ENCODE peak calls at places on chromosomes 7 and 10, in eight cellular contexts. One of them, this sample, is unnamed. For H3K4me1, the result is how much of the 10 kb centered on the place peaks cover.

GRCh38 chr10:68989317-68989990 is 851 bp downstream of the KIFBP start:
- DNase-seq in left ventricle myocardium inferior: no peak
- DNase-seq in K562: peak
- DNase-seq in neuronal stem cell: no peak
- DNase-seq in aorta: no peak
- DNase-seq in lower lobe of right lung: no peak
- DNase-seq in psoas muscle: no peak
- DNase-seq in fibroblast of lung: peak
- DNase-seq in this sample: no peak

GRCh38 chr7:28408105-28408973 is 4.0 kb upstream of the CREB5 start:
- DNase-seq in K562: no peak
- DNase-seq in neuronal stem cell: peak
- DNase-seq in left ventricle myocardium inferior: peak
- DNase-seq in fibroblast of lung: no peak
- DNase-seq in aorta: peak
- DNase-seq in lower lobe of right lung: peak
- DNase-seq in psoas muscle: peak
- DNase-seq in this sample: no peak

GRCh38 chr7:117682681-117683385 is 190.4 kb downstream of the CTTNBP2 start:
- DNase-seq in lower lobe of right lung: no peak
- DNase-seq in psoas muscle: no peak
- DNase-seq in neuronal stem cell: no peak
- DNase-seq in left ventricle myocardium inferior: no peak
- DNase-seq in aorta: no peak
- DNase-seq in fibroblast of lung: no peak
- DNase-seq in K562: no peak
- DNase-seq in this sample: peak

GRCh38 chr7:134009314-134010109 is 117.6 kb upstream of the LRGUK start:
- DNase-seq in lower lobe of right lung: no peak
- DNase-seq in aorta: no peak
- DNase-seq in psoas muscle: no peak
- DNase-seq in neuronal stem cell: no peak
- DNase-seq in left ventricle myocardium inferior: no peak
- DNase-seq in fibroblast of lung: no peak
- DNase-seq in K562: no peak
- DNase-seq in this sample: no peak

GRCh38 chr10:124926548-124926947 is 15.4 kb upstream of the ZRANB1 start:
- DNase-seq in aorta: no peak
- DNase-seq in K562: no peak
- DNase-seq in lower lobe of right lung: no peak
- DNase-seq in left ventricle myocardium inferior: no peak
- DNase-seq in psoas muscle: no peak
- DNase-seq in neuronal stem cell: no peak
- DNase-seq in fibroblast of lung: no peak
- DNase-seq in this sample: no peak

GRCh38 chr10:125000366-125001312 is 58.7 kb downstream of the ZRANB1 start:
- DNase-seq in lower lobe of right lung: peak
- DNase-seq in fibroblast of lung: peak
- DNase-seq in psoas muscle: no peak
- DNase-seq in aorta: peak
- DNase-seq in K562: no peak
- DNase-seq in neuronal stem cell: peak
- DNase-seq in left ventricle myocardium inferior: peak
- DNase-seq in this sample: no peak

GRCh38 chr7:86995052-86995725 is 64.3 kb downstream of the ELAPOR2 start:
- DNase-seq in neuronal stem cell: no peak
- DNase-seq in left ventricle myocardium inferior: no peak
- DNase-seq in psoas muscle: no peak
- DNase-seq in K562: no peak
- DNase-seq in lower lobe of right lung: no peak
- DNase-seq in fibroblast of lung: no peak
- DNase-seq in aorta: no peak
- DNase-seq in this sample: no peak

GRCh38 chr10:48378675-48379074 is 72.2 kb downstream of the MAPK8 start:
- DNase-seq in psoas muscle: no peak
- DNase-seq in lower lobe of right lung: no peak
- DNase-seq in fibroblast of lung: no peak
- DNase-seq in left ventricle myocardium inferior: no peak
- DNase-seq in aorta: no peak
- DNase-seq in K562: no peak
- DNase-seq in neuronal stem cell: no peak
- DNase-seq in this sample: no peak

GRCh38 chr10:132027423-132027983 is 38.2 kb upstream of the JAKMIP3 start:
- DNase-seq in K562: no peak
- DNase-seq in aorta: no peak
- DNase-seq in psoas muscle: no peak
- DNase-seq in lower lobe of right lung: no peak
- DNase-seq in neuronal stem cell: no peak
- DNase-seq in left ventricle myocardium inferior: no peak
- DNase-seq in fibroblast of lung: peak
- DNase-seq in this sample: no peak

DNA sequence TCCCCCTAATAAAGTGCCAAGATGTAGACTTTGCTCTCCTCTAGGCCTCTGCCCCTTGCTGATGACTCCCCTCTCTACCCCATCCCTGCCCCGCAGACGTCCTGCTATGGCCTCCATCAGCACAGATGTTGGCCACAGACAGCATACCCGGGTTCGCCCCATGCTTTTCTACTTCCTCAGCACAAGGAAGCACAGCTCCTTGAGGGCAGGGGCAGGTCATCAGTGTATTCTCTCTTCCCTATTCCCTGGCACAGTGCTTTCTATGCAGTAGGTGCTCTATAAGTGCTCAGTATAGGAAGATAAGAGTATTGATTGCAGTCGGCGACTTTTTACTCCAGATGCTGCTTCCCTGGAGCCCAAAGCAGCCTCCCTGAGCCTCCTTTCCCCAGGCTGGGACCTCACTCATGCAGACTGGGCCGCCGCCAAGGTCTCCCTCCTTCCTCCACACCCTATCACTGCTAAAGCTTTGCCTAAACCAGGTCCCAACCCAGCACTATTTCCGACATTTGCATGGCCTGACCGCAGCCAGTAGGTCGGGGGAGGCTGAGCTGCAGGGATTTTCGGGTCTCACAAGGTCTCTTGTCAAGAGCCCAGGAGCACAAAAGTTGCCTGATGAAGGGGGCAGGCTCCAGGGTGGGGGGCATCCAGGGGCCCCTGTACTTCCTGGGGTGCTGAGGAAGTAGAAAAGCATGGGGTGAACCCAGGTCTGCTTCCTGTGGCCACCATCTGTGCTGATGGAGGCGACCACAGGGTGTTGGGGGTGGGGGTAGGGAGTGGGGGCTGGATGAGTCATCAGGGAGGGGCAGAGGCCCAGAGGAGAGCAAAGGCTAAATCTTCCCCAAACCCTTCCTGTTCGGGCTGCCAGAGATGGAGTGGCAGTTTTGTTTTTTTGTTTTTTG is 8.0 kb downstream of the CALHM3 start:
- DNase-seq in K562: peak
- DNase-seq in left ventricle myocardium inferior: no peak
- DNase-seq in fibroblast of lung: no peak
- DNase-seq in aorta: peak
- DNase-seq in psoas muscle: peak
- DNase-seq in neuronal stem cell: no peak
- DNase-seq in lower lobe of right lung: peak
- DNase-seq in this sample: no peak
- H3K4me1 ChIP-seq in K562: under half
- H3K4me1 ChIP-seq in left ventricle myocardium inferior: under half
- H3K4me1 ChIP-seq in fibroblast of lung: under half
- H3K4me1 ChIP-seq in aorta: under half
- H3K4me1 ChIP-seq in psoas muscle: under half
- H3K4me1 ChIP-seq in neuronal stem cell: under half
- H3K4me1 ChIP-seq in lower lobe of right lung: under half
- H3K4me1 ChIP-seq in this sample: under half

GRCh38 chr10:44400553-44400952 is 15.7 kb upstream of the CXCL12 start:
- DNase-seq in aorta: no peak
- DNase-seq in neuronal stem cell: no peak
- DNase-seq in psoas muscle: no peak
- DNase-seq in fibroblast of lung: no peak
- DNase-seq in K562: no peak
- DNase-seq in left ventricle myocardium inferior: no peak
- DNase-seq in lower lobe of right lung: no peak
- DNase-seq in this sample: no peak
- H3K4me1 ChIP-seq in aorta: under half
- H3K4me1 ChIP-seq in neuronal stem cell: under half
- H3K4me1 ChIP-seq in psoas muscle: under half
- H3K4me1 ChIP-seq in fibroblast of lung: under half
- H3K4me1 ChIP-seq in K562: under half
- H3K4me1 ChIP-seq in left ventricle myocardium inferior: under half
- H3K4me1 ChIP-seq in lower lobe of right lung: under half
- H3K4me1 ChIP-seq in this sample: under half

GRCh38 chr7:44990520-44991023 is 9.4 kb upstream of the CCM2 start:
- DNase-seq in fibroblast of lung: peak
- DNase-seq in left ventricle myocardium inferior: no peak
- DNase-seq in lower lobe of right lung: no peak
- DNase-seq in aorta: no peak
- DNase-seq in neuronal stem cell: no peak
- DNase-seq in psoas muscle: no peak
- DNase-seq in K562: no peak
- DNase-seq in this sample: peak
- H3K4me1 ChIP-seq in fibroblast of lung: under half
- H3K4me1 ChIP-seq in left ventricle myocardium inferior: under half
- H3K4me1 ChIP-seq in lower lobe of right lung: under half
- H3K4me1 ChIP-seq in aorta: under half
- H3K4me1 ChIP-seq in neuronal stem cell: under half
- H3K4me1 ChIP-seq in psoas muscle: under half
- H3K4me1 ChIP-seq in K562: under half
- H3K4me1 ChIP-seq in this sample: under half

GRCh38 chr7:121003986-121004685 is 15.6 kb downstream of the CPED1 start:
- DNase-seq in fibroblast of lung: no peak
- DNase-seq in left ventricle myocardium inferior: peak
- DNase-seq in lower lobe of right lung: no peak
- DNase-seq in neuronal stem cell: no peak
- DNase-seq in psoas muscle: peak
- DNase-seq in aorta: no peak
- DNase-seq in K562: no peak
- DNase-seq in this sample: no peak
- H3K4me1 ChIP-seq in fibroblast of lung: under half
- H3K4me1 ChIP-seq in left ventricle myocardium inferior: half or more
- H3K4me1 ChIP-seq in lower lobe of right lung: under half
- H3K4me1 ChIP-seq in neuronal stem cell: under half
- H3K4me1 ChIP-seq in psoas muscle: half or more
- H3K4me1 ChIP-seq in aorta: under half
- H3K4me1 ChIP-seq in K562: half or more
- H3K4me1 ChIP-seq in this sample: under half

GRCh38 chr10:47262606-47263295 is 37.2 kb upstream of the GDF10 start:
- DNase-seq in lower lobe of right lung: no peak
- DNase-seq in aorta: no peak
- DNase-seq in K562: no peak
- DNase-seq in psoas muscle: no peak
- DNase-seq in neuronal stem cell: no peak
- DNase-seq in fibroblast of lung: peak
- DNase-seq in left ventricle myocardium inferior: no peak
- DNase-seq in this sample: no peak
- H3K4me1 ChIP-seq in lower lobe of right lung: under half
- H3K4me1 ChIP-seq in aorta: under half
- H3K4me1 ChIP-seq in K562: under half
- H3K4me1 ChIP-seq in psoas muscle: under half
- H3K4me1 ChIP-seq in neuronal stem cell: under half
- H3K4me1 ChIP-seq in fibroblast of lung: under half
- H3K4me1 ChIP-seq in left ventricle myocardium inferior: under half
- H3K4me1 ChIP-seq in this sample: under half

This sample was measured in foreskin keratinocyte.